ENCODE peak calls at places on chromosome 12, in ten cellular contexts. X is AG04450; R is OCI-LY7; D is GM23338; C is breast epithelium; M is CD4-positive, alpha-beta T cell; G is Peyer's patch; N is fibroblast of lung; S is WERI-Rb-1; V is GM23248. J is an unnamed sample.

GRCh38 chr12:32558941-32559340 is 120.2 kb upstream of the DNM1L start:
- DNase-seq in X (no peak), R (peak; percentile 78), D (no peak), C (no peak), M (no peak), G (no peak), N (no peak), S (no peak), V (peak; percentile 85), J (no peak)

GRCh38 chr12:72432037-72432604 is 160.0 kb downstream of the TRHDE start:
- DNase-seq in X (no peak), R (no peak), D (no peak), C (no peak), M (no peak), G (peak; percentile 60), N (no peak), S (no peak), V (no peak), J (no peak)

GRCh38 chr12:78622529-78623221 is 241.9 kb upstream of the SYT1 start:
- DNase-seq in X (no peak), R (no peak), D (no peak), C (no peak), M (no peak), G (no peak), N (no peak), S (no peak), V (no peak), J (no peak)

GRCh38 chr12:116186482-116187157 is 90.9 kb downstream of the MED13L start:
- DNase-seq in X (no peak), R (no peak), D (no peak), C (no peak), M (no peak), G (no peak), N (no peak), S (no peak), V (no peak), J (no peak)

GRCh38 chr12:25670076-25671055 is 117.3 kb upstream of the LMNTD1 start:
- DNase-seq in X (no peak), R (no peak), D (no peak), C (no peak), M (no peak), G (no peak), N (peak; percentile 56), S (no peak), V (peak; percentile 50), J (peak; percentile 12)

GRCh38 chr12:104662908-104663307 is 206.2 kb downstream of the CHST11 start:
- DNase-seq in X (no peak), R (no peak), D (no peak), C (no peak), M (no peak), G (no peak), N (no peak), S (no peak), V (no peak), J (no peak)

GRCh38 chr12:45232771-45233372 is 17.0 kb downstream of the ANO6 start:
- DNase-seq in X (no peak), R (no peak), D (peak; percentile 83), C (no peak), M (no peak), G (no peak), N (peak; percentile 99), S (no peak), V (peak; percentile 99), J (peak; percentile 92)

GRCh38 chr12:102592134-102592533 is 111.8 kb upstream of the IGF1 start:
- DNase-seq in X (no peak), R (no peak), D (no peak), C (no peak), M (no peak), G (no peak), N (no peak), S (no peak), V (no peak), J (no peak)

GRCh38 chr12:7787574-7788315 is 1.5 kb upstream of the NANOG start:
- DNase-seq in X (no peak), R (no peak), D (peak; percentile 83), C (no peak), M (no peak), G (no peak), N (no peak), S (no peak), V (peak; percentile 6), J (no peak)

GRCh38 chr12:48000878-48001321 is 3.4 kb downstream of the COL2A1 start:
- DNase-seq in X (no peak), R (no peak), D (peak; percentile 84), C (peak; percentile 56), M (no peak), G (peak; percentile 44), N (peak; percentile 66), S (no peak), V (peak; percentile 86), J (peak; percentile 93)

GRCh38 chr12:50537538-50537919 is 32.7 kb downstream of the DIP2B start:
- DNase-seq in X (no peak), R (no peak), D (no peak), C (no peak), M (no peak), G (no peak), N (peak; percentile 87), S (no peak), V (peak; percentile 91), J (no peak)

GRCh38 chr12:12803186-12803585 is 10.0 kb upstream of the DDX47 start:
- DNase-seq in X (no peak), R (peak; percentile 14), D (peak; percentile 29), C (peak; percentile 92), M (peak; percentile 46), G (peak; percentile 92), N (peak; percentile 92), S (no peak), V (peak; percentile 95), J (peak; percentile 45)
- H3K27ac ChIP-seq in X (no peak overlapping the region), R (no peak overlapping the region), D (no peak overlapping the region), C (no peak overlapping the region), M (no peak overlapping the region), G (peak overlapping the region; percentile 44), N (no peak overlapping the region), S (no peak overlapping the region), V (peak overlapping the region; percentile 87), J (no peak overlapping the region)

GRCh38 chr12:121216102-121216501 is 6.2 kb downstream of the P2RX4 start:
- DNase-seq in X (no peak), R (no peak), D (no peak), C (no peak), M (no peak), G (no peak), N (no peak), S (no peak), V (no peak), J (no peak)

GRCh38 chr12:121218588-121219352 is 8.8 kb downstream of the P2RX4 start:
- DNase-seq in X (no peak), R (no peak), D (no peak), C (no peak), M (no peak), G (no peak), N (no peak), S (no peak), V (no peak), J (no peak)

GRCh38 chr12:121217761-121218160 is 7.8 kb downstream of the P2RX4 start:
- DNase-seq in X (no peak), R (no peak), D (no peak), C (no peak), M (no peak), G (peak; percentile 69), N (no peak), S (no peak), V (no peak), J (no peak)

GRCh38 chr12:121214855-121215745 is 5.2 kb downstream of the P2RX4 start:
- DNase-seq in X (peak; percentile 75), R (no peak), D (no peak), C (no peak), M (no peak), G (peak; percentile 69), N (peak; percentile 87), S (no peak), V (peak; percentile 97), J (peak; percentile 89)

GRCh38 chr12:121217066-121217465 is 7.1 kb downstream of the P2RX4 start:
- DNase-seq in X (no peak), R (no peak), D (no peak), C (no peak), M (no peak), G (peak; percentile 81), N (no peak), S (no peak), V (no peak), J (no peak)
- H3K27ac ChIP-seq in X (no peak overlapping the region), R (no peak overlapping the region), D (no peak overlapping the region), C (no peak overlapping the region), M (no peak overlapping the region), G (peak overlapping the region; percentile 72), N (no peak overlapping the region), S (no peak overlapping the region), V (no peak overlapping the region), J (no peak overlapping the region)

DNA sequence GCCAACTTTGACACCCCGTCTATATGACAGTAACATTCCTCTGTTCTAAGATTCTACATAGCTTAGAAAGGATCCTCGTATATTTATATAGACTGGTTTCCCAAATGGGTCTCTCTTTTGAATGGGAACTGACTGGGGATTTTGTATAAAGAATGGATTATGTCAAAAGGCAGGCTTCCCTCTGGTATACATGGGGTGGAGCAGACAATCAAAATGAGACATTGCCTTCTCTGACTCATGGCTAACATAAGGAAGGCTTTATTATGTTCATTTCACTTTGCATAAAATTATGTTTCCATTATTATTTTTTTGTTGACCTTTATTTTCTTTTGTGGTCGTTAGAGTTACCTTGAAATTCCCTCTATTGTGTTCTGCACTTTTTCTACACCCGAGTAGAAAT is 211.1 kb downstream of the ALG10B start:
- DNase-seq in X (no peak), R (no peak), D (no peak), C (no peak), M (no peak), G (no peak), N (no peak), S (no peak), V (no peak), J (no peak)
- H3K27ac ChIP-seq in X (no peak overlapping the region), R (no peak overlapping the region), D (no peak overlapping the region), C (no peak overlapping the region), M (no peak overlapping the region), G (no peak overlapping the region), N (no peak overlapping the region), S (no peak overlapping the region), V (no peak overlapping the region), J (no peak overlapping the region)

GRCh38 chr12:49370539-49370938 is 3.3 kb downstream of the SPATS2 start:
- DNase-seq in X (no peak), R (no peak), D (no peak), C (no peak), M (no peak), G (no peak), N (no peak), S (no peak), V (no peak), J (no peak)

GRCh38 chr12:49369723-49370145 is 2.5 kb downstream of the SPATS2 start:
- DNase-seq in X (no peak), R (peak; percentile 59), D (peak; percentile 73), C (no peak), M (no peak), G (peak; percentile 63), N (peak; percentile 49), S (peak; percentile 18), V (peak; percentile 68), J (peak; percentile 54)

GRCh38 chr12:49366652-49367380 is 446 bp upstream of the SPATS2 start:
- DNase-seq in X (peak; percentile 83), R (peak; percentile 95), D (peak; percentile 95), C (peak; percentile 68), M (peak; percentile 80), G (peak; percentile 94), N (peak; percentile 94), S (peak; percentile 93), V (peak; percentile 94), J (peak; percentile 85)

GRCh38 chr12:49367381-49368239 is at the start of gene SPATS2:
- DNase-seq in X (no peak), R (no peak), D (peak; percentile 97), C (peak; percentile 90), M (no peak), G (peak; percentile 97), N (peak; percentile 25), S (peak; percentile 99), V (peak; percentile 56), J (no peak)

GRCh38 chr12:49368240-49368600 is 958 bp downstream of the SPATS2 start:
- DNase-seq in X (no peak), R (peak; percentile 25), D (no peak), C (no peak), M (no peak), G (no peak), N (no peak), S (no peak), V (peak; percentile 22), J (no peak)
- H3K27ac ChIP-seq in X (no peak overlapping the region), R (peak overlapping the region; percentile 88), D (no peak overlapping the region), C (peak overlapping the region; percentile 93), M (no peak overlapping the region), G (peak overlapping the region; percentile 93), N (peak overlapping the region; percentile 82), S (no peak overlapping the region), V (peak overlapping the region; percentile 83), J (no peak overlapping the region)